ENCODE peak calls at places on chromosome 1, in ten cellular contexts. Q is pancreas, C is WTC11, G is AG04449, K is tibial nerve, X is GM10248, N is fibroblast of pulmonary artery, V is endothelial cell, U is esophagus squamous epithelium, O is tibial artery. L is an unnamed sample.

GRCh38 chr1:82395450-82395849 is 594.7 kb downstream of the ADGRL2 start:
- DNase-seq in Q (no peak), C (no peak), G (no peak), K (no peak), X (no peak), N (no peak), V (no peak), U (no peak), O (no peak), L (no peak)

GRCh38 chr1:101147381-101147780 is 89.4 kb upstream of the S1PR1 start:
- DNase-seq in Q (no peak), C (no peak), G (no peak), K (no peak), X (no peak), N (no peak), V (no peak), U (no peak), O (no peak), L (no peak)

GRCh38 chr1:203051841-203052324 is 25.6 kb downstream of the PPFIA4 start:
- DNase-seq in Q (no peak), C (no peak), G (no peak), K (no peak), X (no peak), N (no peak), V (no peak), U (no peak), O (no peak), L (no peak)

GRCh38 chr1:41560496-41560895 is 76.0 kb upstream of the EDN2 start:
- DNase-seq in Q (no peak), C (no peak), G (no peak), K (no peak), X (no peak), N (no peak), V (no peak), U (no peak), O (peak; percentile 43), L (no peak)

GRCh38 chr1:94285026-94285654 is 47.8 kb upstream of the ARHGAP29 start:
- DNase-seq in Q (no peak), C (no peak), G (no peak), K (no peak), X (no peak), N (no peak), V (no peak), U (no peak), O (no peak), L (no peak)

GRCh38 chr1:99580451-99580850 is 65.5 kb upstream of the PALMD start:
- DNase-seq in Q (no peak), C (no peak), G (no peak), K (no peak), X (no peak), N (peak; percentile 66), V (no peak), U (no peak), O (no peak), L (no peak)

GRCh38 chr1:223273511-223273910 is 90.5 kb downstream of the SUSD4 start:
- DNase-seq in Q (no peak), C (no peak), G (no peak), K (no peak), X (no peak), N (no peak), V (no peak), U (no peak), O (no peak), L (no peak)

GRCh38 chr1:9996624-9997582 is at the start of gene RBP7:
- DNase-seq in Q (peak; percentile 72), C (peak; percentile 56), G (no peak), K (no peak), X (peak; percentile 37), N (no peak), V (peak; percentile 25), U (no peak), O (peak; percentile 66), L (no peak)

GRCh38 chr1:5637171-5637570 is 355.1 kb downstream of the NPHP4 start:
- DNase-seq in Q (no peak), C (no peak), G (no peak), K (no peak), X (no peak), N (no peak), V (no peak), U (no peak), O (no peak), L (no peak)

GRCh38 chr1:164803366-164803765 is 244.4 kb downstream of the PBX1 start:
- DNase-seq in Q (no peak), C (no peak), G (peak; percentile 56), K (no peak), X (no peak), N (peak; percentile 36), V (no peak), U (no peak), O (no peak), L (no peak)

GRCh38 chr1:168771104-168771630 is 42.2 kb upstream of the DPT start:
- DNase-seq in Q (no peak), C (no peak), G (no peak), K (no peak), X (no peak), N (no peak), V (no peak), U (no peak), O (no peak), L (no peak)

GRCh38 chr1:209708297-209708696 is 3.7 kb downstream of the HSD11B1 start:
- DNase-seq in Q (no peak), C (no peak), G (no peak), K (no peak), X (no peak), N (no peak), V (no peak), U (no peak), O (no peak), L (no peak)

GRCh38 chr1:28199328-28200233 is 23.1 kb upstream of the PTAFR start:
- DNase-seq in Q (no peak), C (no peak), G (no peak), K (no peak), X (peak; percentile 88), N (no peak), V (no peak), U (no peak), O (no peak), L (no peak)

GRCh38 chr1:236168716-236169429 is 26.5 kb downstream of the GPR137B start:
- DNase-seq in Q (no peak), C (peak; percentile 67), G (no peak), K (peak; percentile 32), X (no peak), N (peak; percentile 82), V (no peak), U (no peak), O (no peak), L (no peak)

GRCh38 chr1:227728892-227729143 is 6.3 kb downstream of the JMJD4 start:
- DNase-seq in Q (no peak), C (no peak), G (no peak), K (no peak), X (no peak), N (no peak), V (no peak), U (no peak), O (no peak), L (no peak)

DNA sequence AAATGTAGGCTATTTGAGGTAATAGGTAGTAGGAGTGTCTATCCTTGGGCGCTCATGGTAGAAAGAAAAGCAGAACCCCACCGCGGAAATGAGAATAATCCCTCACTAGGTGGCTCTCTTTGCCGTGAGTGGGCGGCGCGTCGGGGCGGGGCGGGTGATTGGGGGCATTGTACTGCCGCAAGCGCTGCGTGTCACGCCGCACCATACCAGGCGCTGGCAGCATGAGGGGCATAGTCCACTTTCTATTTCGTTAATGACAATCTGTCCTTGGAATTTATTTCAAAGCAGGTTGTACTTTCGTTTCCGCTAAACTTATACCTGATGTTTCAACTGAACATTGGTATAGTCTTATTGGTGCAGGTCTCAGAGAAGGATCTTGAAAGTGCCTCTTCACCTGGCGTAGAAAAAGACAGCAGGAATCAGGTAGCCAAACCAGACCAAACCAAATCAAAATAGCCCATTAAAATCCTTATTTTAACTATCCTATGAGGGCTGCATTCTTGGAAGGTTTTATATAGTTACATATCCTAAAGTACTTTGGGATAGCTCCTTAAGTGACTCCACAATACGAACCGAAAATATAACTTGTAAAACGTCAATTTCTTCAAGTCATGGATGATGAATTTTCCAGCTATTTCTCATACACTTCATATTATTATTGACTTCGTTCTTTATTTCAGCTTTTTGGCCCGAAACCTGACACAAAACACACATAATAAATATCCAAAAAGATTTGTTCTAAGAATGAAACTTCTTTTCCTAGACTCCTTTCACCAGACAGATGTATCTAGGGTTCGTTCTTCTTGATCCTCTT is 1.9 kb upstream of the SMG7 start:
- DNase-seq in Q (peak; percentile 89), C (peak; percentile 68), G (no peak), K (peak; percentile 70), X (peak; percentile 73), N (peak; percentile 73), V (peak; percentile 78), U (peak; percentile 35), O (peak; percentile 91), L (peak; percentile 92)
- TF ChIP-seq CTCF in Q (no peak), C (no peak), G (peak; percentile 62), K (peak; percentile 56), X (peak; percentile 43), N (peak; percentile 41), V (no peak), U (no peak), O (peak; percentile 22), L (peak; percentile 67)

GRCh38 chr1:117928881-117929339 is 511 bp downstream of the GDAP2 start:
- DNase-seq in Q (peak; percentile 72), C (peak; percentile 61), G (no peak), K (peak; percentile 20), X (peak; percentile 32), N (peak; percentile 62), V (peak; percentile 58), U (no peak), O (peak; percentile 74), L (peak; percentile 83)
- TF ChIP-seq CTCF in Q (no peak), C (no peak), G (peak; percentile 41), K (no peak), X (peak; percentile 25), N (peak; percentile 23), V (no peak), U (no peak), O (no peak), L (peak; percentile 38)

GRCh38 chr1:169794530-169795416 is at the start of gene METTL18:
- DNase-seq in Q (peak; percentile 89), C (peak; percentile 91), G (peak; percentile 80), K (peak; percentile 76), X (peak; percentile 89), N (peak; percentile 98), V (peak; percentile 90), U (peak; percentile 72), O (peak; percentile 92), L (peak; percentile 94)
- TF ChIP-seq CTCF in Q (no peak), C (no peak), G (no peak), K (no peak), X (no peak), N (no peak), V (no peak), U (no peak), O (no peak), L (no peak)

DNA sequence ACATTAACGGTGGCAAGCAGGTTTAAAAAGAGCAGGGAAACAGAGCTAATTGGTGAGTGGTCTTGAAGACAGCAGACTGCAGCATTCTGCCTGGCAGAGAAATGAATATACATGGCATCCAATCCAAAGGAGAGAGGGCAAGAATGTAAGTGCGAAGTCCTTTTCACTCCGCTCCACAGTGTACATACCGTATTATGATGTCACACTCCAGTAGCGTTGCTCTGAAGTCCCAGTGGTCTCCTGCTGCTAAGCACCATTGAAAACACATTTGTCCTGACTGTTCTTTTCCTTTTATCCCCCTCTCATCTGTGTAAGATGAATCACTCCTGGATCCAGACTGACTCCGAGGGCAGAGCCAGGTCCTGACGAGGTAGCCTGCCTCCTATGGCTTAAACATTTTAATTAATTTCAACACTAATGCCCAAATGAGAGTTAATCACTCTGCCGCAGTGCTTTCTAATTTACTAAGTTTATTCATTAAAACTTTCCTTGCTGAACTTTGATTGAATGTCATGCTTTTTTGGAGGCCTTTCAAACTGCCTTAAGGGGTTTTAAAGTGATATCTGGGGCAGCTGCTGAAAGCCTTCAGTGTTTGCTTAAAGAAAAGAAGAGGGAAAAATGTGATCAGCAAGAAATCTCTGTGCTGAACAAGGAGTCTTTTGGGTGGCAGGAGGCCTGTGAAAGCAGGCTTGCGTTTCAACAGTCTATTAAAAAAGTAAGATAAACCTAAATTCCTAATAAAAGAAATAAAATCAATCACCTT is 227.1 kb downstream of the ATG4C start:
- DNase-seq in Q (no peak), C (no peak), G (no peak), K (no peak), X (no peak), N (no peak), V (no peak), U (no peak), O (no peak), L (no peak)
- TF ChIP-seq CTCF in Q (no peak), C (no peak), G (no peak), K (no peak), X (no peak), N (no peak), V (no peak), U (no peak), O (no peak), L (no peak)